ENCODE peak calls at places on chromosomes 4 and X, in five cellular contexts. F, P, T, A and G are unnamed samples.

GRCh38 chrX:23503835-23504539 is 163.3 kb upstream of the PRDX4 start:
- DNase-seq in F (peak; percentile 83), P (peak; percentile 19), T (peak; percentile 80), A (peak; percentile 60), G (no peak)

GRCh38 chr4:183342541-183343533 is 20.6 kb upstream of the CLDN24 start:
- DNase-seq in F (no peak), P (no peak), T (no peak), A (no peak), G (peak; percentile 24)

GRCh38 chrX:65928522-65928921 is 111.4 kb downstream of the VSIG4 start:
- DNase-seq in F (no peak), P (no peak), T (no peak), A (no peak), G (no peak)

GRCh38 chr4:190020790-190021717 is 6.0 kb downstream of the FRG2 start:
- DNase-seq in F (peak; percentile 40), P (no peak), T (peak; percentile 64), A (no peak), G (no peak)

GRCh38 chr4:40918330-40918729 is 168.6 kb downstream of the NSUN7 start:
- DNase-seq in F (peak; percentile 80), P (no peak), T (peak; percentile 68), A (peak; percentile 76), G (no peak)

GRCh38 chr4:41287005-41287404 is 30.3 kb downstream of the UCHL1 start:
- DNase-seq in F (no peak), P (no peak), T (no peak), A (no peak), G (no peak)

GRCh38 chr4:31461425-31461824 is 741.3 kb downstream of the PCDH7 start:
- DNase-seq in F (no peak), P (no peak), T (no peak), A (no peak), G (peak; percentile 2)

GRCh38 chr4:144509088-144509854 is 136.7 kb upstream of the HHIP start:
- DNase-seq in F (no peak), P (no peak), T (no peak), A (no peak), G (no peak)

GRCh38 chr4:150799207-150799606 is 215.9 kb downstream of the LRBA start:
- DNase-seq in F (no peak), P (no peak), T (no peak), A (no peak), G (no peak)

GRCh38 chr4:8276358-8277240 is 7.0 kb downstream of the HTRA3 start:
- DNase-seq in F (peak; percentile 85), P (no peak), T (peak; percentile 12), A (no peak), G (no peak)

GRCh38 chrX:108122748-108123147 is 31.2 kb downstream of the ATG4A start:
- DNase-seq in F (no peak), P (no peak), T (no peak), A (no peak), G (no peak)

GRCh38 chrX:130676861-130677260 is 226.1 kb downstream of the ENOX2 start:
- DNase-seq in F (no peak), P (no peak), T (no peak), A (no peak), G (no peak)

GRCh38 chr4:53152467-53152866 is 213.4 kb downstream of the SCFD2 start:
- DNase-seq in F (no peak), P (no peak), T (no peak), A (no peak), G (no peak)

GRCh38 chr4:1230971-1231636 is 17.8 kb downstream of the CTBP1 start:
- DNase-seq in F (peak; percentile 11), P (no peak), T (no peak), A (no peak), G (no peak)
- TF ChIP-seq POLR2A in F (no peak), P (no peak), T (no peak), A (no peak), G (no peak)

GRCh38 chrX:40153335-40154221 is 55.8 kb upstream of the BCOR start:
- DNase-seq in F (peak; percentile 64), P (peak; percentile 39), T (peak; percentile 58), A (no peak), G (peak; percentile 74)
- TF ChIP-seq POLR2A in F (no peak), P (peak; percentile 36), T (no peak), A (no peak), G (no peak)

GRCh38 chrX:109732780-109733657 is at the start of gene ACSL4:
- DNase-seq in F (peak; percentile 93), P (peak; percentile 56), T (peak; percentile 90), A (peak; percentile 65), G (peak; percentile 92)
- TF ChIP-seq POLR2A in F (peak; percentile 70), P (peak; percentile 69), T (peak; percentile 58), A (peak; percentile 23), G (peak; percentile 96)

DNA sequence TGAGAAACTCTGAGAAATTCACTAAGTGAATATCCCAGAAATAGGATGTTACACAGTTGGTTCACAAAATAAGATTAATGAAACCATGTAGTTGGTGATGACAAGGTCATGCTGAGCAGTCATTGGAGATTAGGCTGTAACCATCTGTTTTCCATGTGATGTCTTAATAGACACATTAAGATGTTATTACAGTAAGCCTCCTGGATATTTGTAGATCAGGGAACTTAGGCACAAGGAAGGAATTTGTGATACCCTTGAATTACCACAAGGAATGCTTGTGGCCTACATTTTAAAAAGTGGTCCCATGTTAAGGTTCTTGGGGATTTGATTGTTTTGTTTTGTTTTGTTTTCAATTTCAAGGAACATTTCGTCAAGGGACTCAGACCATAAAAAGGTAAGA is 185.6 kb upstream of the BANK1 start:
- DNase-seq in F (no peak), P (no peak), T (no peak), A (no peak), G (no peak)
- TF ChIP-seq POLR2A in F (no peak), P (no peak), T (no peak), A (no peak), G (no peak)

GRCh38 chr4:23889814-23890269 is at the start of gene PPARGC1A:
- DNase-seq in F (peak; percentile 82), P (no peak), T (peak; percentile 61), A (peak; percentile 33), G (no peak)
- TF ChIP-seq POLR2A in F (peak; percentile 84), P (no peak), T (peak; percentile 94), A (no peak), G (no peak)